ENCODE peak calls at places on chromosome X, in six cellular contexts. H, P, D, X, M and Z are unnamed samples. For H3K36me3, the result is how much of the 10 kb centered on the place peaks cover.

GRCh38 chrX:135498236-135498635 is 22.2 kb upstream of the INTS6L start:
- DNase-seq in X (no peak), M (no peak), P (no peak), H (no peak), D (no peak), Z (no peak)

GRCh38 chrX:14832151-14832550 is 40.7 kb downstream of the FANCB start:
- DNase-seq in H (no peak), X (no peak), D (no peak), M (no peak), P (no peak), Z (no peak)

GRCh38 chrX:44462851-44463250 is 79.8 kb downstream of the FUNDC1 start:
- DNase-seq in M (no peak), X (peak), H (no peak), P (no peak), D (no peak), Z (no peak)

GRCh38 chrX:113059714-113060113 is 219.1 kb upstream of the AMOT start:
- DNase-seq in P (no peak), M (no peak), X (no peak), H (no peak), D (no peak), Z (no peak)

GRCh38 chrX:9586992-9587392 is 122.1 kb downstream of the TBL1X start:
- DNase-seq in M (no peak), X (no peak), P (no peak), D (no peak), H (no peak), Z (no peak)

GRCh38 chrX:140447150-140447549 is 57.7 kb downstream of the SOX3 start:
- DNase-seq in H (no peak), M (no peak), D (no peak), P (no peak), X (no peak), Z (no peak)

GRCh38 chrX:105190252-105190853 is 30.1 kb downstream of the TEX13A start:
- DNase-seq in M (no peak), H (no peak), P (no peak), D (no peak), X (no peak), Z (no peak)

GRCh38 chrX:19194285-19195242 is 72.3 kb upstream of the ADGRG2 start:
- DNase-seq in M (no peak), P (no peak), X (no peak), D (no peak), H (no peak), Z (no peak)

GRCh38 chrX:66012094-66012534 is 27.8 kb downstream of the VSIG4 start:
- DNase-seq in M (no peak), X (peak), P (no peak), H (no peak), D (no peak), Z (peak)

GRCh38 chrX:138945219-138945618 is 233.7 kb upstream of the FGF13 start:
- DNase-seq in M (no peak), H (no peak), P (no peak), X (no peak), D (no peak), Z (no peak)

GRCh38 chrX:125778256-125778655 is 387.8 kb downstream of the DCAF12L2 start:
- DNase-seq in H (no peak), M (no peak), X (no peak), P (no peak), D (no peak), Z (no peak)

GRCh38 chrX:119503484-119503861 is 35.2 kb downstream of the SLC25A5 start:
- DNase-seq in P (peak), X (peak), M (no peak), D (no peak), H (no peak), Z (peak)

GRCh38 chrX:65596270-65596669 is 61.7 kb upstream of the LAS1L start:
- DNase-seq in D (no peak), X (peak), P (no peak), M (no peak), H (no peak), Z (no peak)

GRCh38 chrX:102863735-102864134 is 73.3 kb upstream of the RAB40AL start:
- DNase-seq in M (peak), P (peak), D (peak), H (peak), X (peak), Z (peak)

GRCh38 chrX:64447207-64447606 is 52.0 kb upstream of the MTMR8 start:
- DNase-seq in M (no peak), X (no peak), D (no peak), H (no peak), P (no peak), Z (no peak)

GRCh38 chrX:105820247-105820646 is 2.1 kb upstream of the NRK start:
- DNase-seq in H (no peak), X (no peak), M (no peak), D (no peak), P (no peak), Z (no peak)

GRCh38 chrX:94097852-94098251 is 423.8 kb downstream of the FAM133A start:
- DNase-seq in P (no peak), H (no peak), X (no peak), M (no peak), D (no peak), Z (no peak)

DNA sequence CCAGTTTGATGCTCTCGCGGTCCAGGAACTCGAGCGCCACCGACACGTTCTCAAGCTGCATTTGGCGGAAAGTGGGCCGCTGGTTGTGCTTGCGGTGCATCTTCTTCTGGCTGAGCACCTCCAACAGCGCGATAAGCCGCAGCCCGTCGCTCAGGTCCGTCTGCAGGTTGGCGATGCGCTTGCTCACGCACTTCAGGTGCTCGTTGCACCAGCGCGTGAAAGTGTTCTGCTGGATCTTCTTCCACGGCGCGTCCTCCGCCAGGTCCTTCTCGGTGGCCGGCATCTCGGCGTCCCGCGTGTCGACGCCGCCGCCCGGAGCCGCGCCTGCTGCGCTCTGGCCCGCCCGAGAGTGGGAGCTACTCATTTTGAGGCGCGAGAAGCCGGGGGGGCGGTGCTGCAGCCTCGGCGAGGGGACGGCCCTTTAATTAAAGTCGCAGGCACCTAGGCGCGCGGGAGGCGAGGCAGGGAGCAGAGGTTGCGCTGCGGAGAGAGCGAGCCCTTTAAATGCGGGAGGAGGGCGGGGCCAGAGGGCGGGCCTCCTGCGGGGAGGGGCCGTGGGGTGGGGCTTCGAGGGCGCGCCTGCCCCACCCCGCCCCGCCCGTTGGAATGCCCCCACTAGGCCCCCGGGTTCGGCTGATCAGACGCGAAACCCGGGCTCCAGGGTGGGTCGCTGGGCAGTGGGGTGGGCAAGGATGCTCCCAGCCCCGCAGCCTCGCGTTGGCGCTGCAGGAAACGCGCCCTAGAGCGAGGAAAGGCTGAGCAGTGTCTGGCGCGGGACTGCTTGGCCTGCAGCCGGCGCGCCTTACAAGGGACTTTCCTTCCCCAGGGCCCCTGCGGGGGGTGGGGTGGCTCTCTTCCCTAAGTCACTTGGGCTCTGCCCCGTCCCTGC is 3.3 kb downstream of the FLNA start:
- DNase-seq in P (peak), M (peak), H (peak), X (peak), D (peak), Z (peak)
- TF ChIP-seq POLR2A in P (peak), M (peak), H (peak), X (peak), D (peak), Z (peak)

DNA sequence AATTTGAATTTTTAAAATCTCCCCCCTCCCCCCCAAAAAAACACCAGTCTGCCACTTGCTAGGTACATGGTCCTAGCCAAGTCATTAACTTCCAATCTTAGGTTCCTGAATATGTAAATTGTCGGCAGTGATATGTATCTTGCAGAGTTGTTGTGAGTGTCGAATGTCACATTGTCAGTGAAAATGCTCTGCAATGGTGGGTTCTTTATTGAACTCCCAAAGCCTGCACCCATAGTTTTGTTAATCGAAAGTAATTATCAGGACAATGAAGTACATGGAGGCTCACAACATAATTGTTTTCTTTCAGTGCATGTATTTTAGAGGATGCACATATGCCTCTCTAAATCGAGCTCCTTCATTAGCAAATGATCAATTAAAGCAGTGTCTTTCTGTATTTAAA is 185.6 kb upstream of the S100G start:
- DNase-seq in H (no peak), M (no peak), P (no peak), D (no peak), X (no peak), Z (no peak)
- TF ChIP-seq CTCF in H (no peak), M (no peak), P (no peak), D (no peak), X (no peak), Z (no peak)

GRCh38 chrX:136867096-136867491 is 13.4 kb downstream of the RBMX start:
- DNase-seq in M (no peak), X (no peak), H (no peak), P (no peak), D (no peak), Z (no peak)
- H3K36me3 ChIP-seq in M (under half), X (under half), H (under half), P (under half), D (under half), Z (half or more)

DNA sequence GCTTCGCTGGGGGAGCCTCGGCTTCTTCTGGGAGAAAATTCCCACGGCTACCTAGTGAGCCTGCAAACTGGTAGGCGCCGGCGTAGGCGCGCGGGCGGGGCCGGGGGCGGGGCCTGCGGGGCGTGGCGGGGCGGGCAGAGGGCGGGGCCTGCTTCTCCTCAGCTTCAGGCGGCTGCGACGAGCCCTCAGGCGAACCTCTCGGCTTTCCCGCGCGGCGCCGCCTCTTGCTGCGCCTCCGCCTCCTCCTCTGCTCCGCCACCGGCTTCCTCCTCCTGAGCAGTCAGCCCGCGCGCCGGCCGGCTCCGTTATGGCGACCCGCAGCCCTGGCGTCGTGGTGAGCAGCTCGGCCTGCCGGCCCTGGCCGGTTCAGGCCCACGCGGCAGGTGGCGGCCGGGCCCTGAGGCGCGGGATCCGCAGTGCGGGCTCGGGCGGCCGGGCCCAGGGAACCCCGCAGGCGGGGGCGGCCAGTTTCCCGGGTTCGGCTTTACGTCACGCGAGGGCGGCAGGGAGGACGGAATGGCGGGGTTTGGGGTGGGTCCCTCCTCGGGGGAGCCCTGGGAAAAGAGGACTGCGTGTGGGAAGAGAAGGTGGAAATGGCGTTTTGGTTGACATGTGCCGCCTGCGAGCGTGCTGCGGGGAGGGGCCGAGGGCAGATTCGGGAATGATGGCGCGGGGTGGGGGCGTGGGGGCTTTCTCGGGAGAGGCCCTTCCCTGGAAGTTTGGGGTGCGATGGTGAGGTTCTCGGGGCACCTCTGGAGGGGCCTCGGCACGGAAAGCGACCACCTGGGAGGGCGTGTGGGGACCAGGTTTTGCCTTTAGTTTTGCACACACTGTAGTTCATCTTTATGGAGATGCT is at the start of gene HPRT1:
- DNase-seq in X (peak), M (peak), H (peak), P (peak), D (peak), Z (peak)
- TF ChIP-seq POLR2A in X (peak), M (peak), H (peak), P (peak), D (no peak), Z (no peak)

GRCh38 chrX:2719774-2720447 is 28.8 kb downstream of the CD99 start:
- DNase-seq in P (no peak), H (no peak), X (no peak), M (no peak), D (no peak), Z (no peak)

DNA sequence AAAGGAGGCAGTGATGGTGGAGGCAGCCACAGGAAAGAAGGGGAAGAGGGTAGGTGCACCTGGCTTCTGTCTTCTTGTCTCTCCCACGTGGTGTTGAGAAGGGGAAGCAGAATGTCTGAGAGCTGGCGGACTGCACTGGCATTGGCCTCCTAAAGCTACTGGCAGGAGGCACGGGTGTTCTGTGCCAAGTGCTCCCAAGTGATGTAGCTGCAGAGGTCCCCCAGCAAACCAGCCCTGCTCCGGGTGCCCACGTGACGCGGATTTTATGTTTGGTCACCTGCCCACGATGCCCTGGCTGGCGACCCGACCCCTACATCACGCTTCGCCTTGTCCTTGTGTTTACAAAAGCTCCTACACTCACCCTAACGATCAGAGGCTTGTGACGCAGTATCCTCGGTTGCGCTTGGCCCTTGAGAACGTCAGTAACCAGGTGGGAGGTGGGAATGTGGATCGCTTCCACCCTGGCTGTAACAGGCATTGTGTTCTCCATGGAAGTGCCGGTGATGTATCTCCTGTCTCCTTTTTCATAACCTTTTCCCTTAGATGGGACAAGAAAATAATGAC is 28.4 kb upstream of the XG start:
- DNase-seq in D (no peak), H (peak), X (no peak), M (no peak), P (no peak), Z (no peak)
- TF ChIP-seq CTCF in D (no peak), H (no peak), X (no peak), M (no peak), P (no peak), Z (no peak)

GRCh38 chrX:24208494-24209240 is 59.1 kb downstream of the ZFX start:
- DNase-seq in D (no peak), P (no peak), M (no peak), X (no peak), H (no peak), Z (no peak)
- H3K36me3 ChIP-seq in D (half or more), P (under half), M (under half), X (half or more), H (under half), Z (under half)

GRCh38 chrX:53714580-53715335 is 28.2 kb upstream of the HUWE1 start:
- DNase-seq in D (no peak), H (no peak), M (no peak), X (peak), P (no peak), Z (peak)
- TF ChIP-seq POLR2A in D (no peak), H (no peak), M (no peak), X (no peak), P (no peak), Z (no peak)

GRCh38 chrX:74458738-74459137 is 37.4 kb downstream of the SLC16A2 start:
- DNase-seq in X (no peak), D (no peak), P (no peak), H (no peak), M (no peak), Z (no peak)
- TF ChIP-seq CTCF in X (no peak), D (no peak), P (no peak), H (no peak), M (no peak), Z (no peak)

GRCh38 chrX:100829730-100830129 is 9.5 kb downstream of the CSTF2 start:
- DNase-seq in X (no peak), P (no peak), H (no peak), M (no peak), D (no peak), Z (no peak)
- H3K36me3 ChIP-seq in X (under half), P (under half), H (under half), M (under half), D (half or more), Z (half or more)